ENCODE peak calls at places on chromosomes 4 and X, in five cellular contexts. T is mammary epithelial cell, C is IMR-90, M is AG09309, Z is esophagus squamous epithelium. Y is an unnamed sample.

GRCh38 chr4:155849042-155849441 is 17.0 kb downstream of the ASIC5 start:
- DNase-seq in T (no peak), C (no peak), M (no peak), Z (no peak), Y (no peak)

GRCh38 chr4:182978152-182978827 is 61.1 kb upstream of the DCTD start:
- DNase-seq in T (peak; percentile 67), C (peak; percentile 62), M (no peak), Z (no peak), Y (peak; percentile 66)

GRCh38 chr4:145935253-145936141 is 3.1 kb downstream of the ZNF827 start:
- DNase-seq in T (no peak), C (no peak), M (no peak), Z (no peak), Y (no peak)

GRCh38 chrX:809081-809480 is 178.5 kb downstream of the SHOX start:
- DNase-seq in T (no peak), C (no peak), M (no peak), Z (no peak), Y (no peak)

GRCh38 chrX:107204063-107204605 is 2.1 kb downstream of the NUP62CL start:
- DNase-seq in T (no peak), C (no peak), M (no peak), Z (no peak), Y (no peak)

GRCh38 chr4:76951333-76952033 is 1.9 kb downstream of the SEPTIN11 start:
- DNase-seq in T (no peak), C (no peak), M (no peak), Z (no peak), Y (peak; percentile 48)

GRCh38 chr4:3879681-3880594 is 113.8 kb downstream of the ADRA2C start:
- DNase-seq in T (no peak), C (no peak), M (no peak), Z (no peak), Y (no peak)

GRCh38 chr4:72571337-72571736 is 2.3 kb upstream of the ADAMTS3 start:
- DNase-seq in T (no peak), C (no peak), M (no peak), Z (no peak), Y (no peak)

GRCh38 chrX:2497961-2498780 is 2.6 kb downstream of the DHRSX start:
- DNase-seq in T (no peak), C (peak; percentile 23), M (no peak), Z (no peak), Y (peak; percentile 42)

GRCh38 chr4:67581208-67581857 is 22.8 kb downstream of the STAP1 start:
- DNase-seq in T (no peak), C (no peak), M (no peak), Z (no peak), Y (no peak)

GRCh38 chrX:18885317-18886004 is 98.5 kb downstream of the PHKA2 start:
- DNase-seq in T (no peak), C (peak; percentile 7), M (no peak), Z (no peak), Y (peak; percentile 48)

GRCh38 chrX:21741378-21741777 is 16.5 kb downstream of the SMPX start:
- DNase-seq in T (no peak), C (no peak), M (no peak), Z (no peak), Y (no peak)

GRCh38 chrX:21168401-21169160 is 205.6 kb upstream of the CNKSR2 start:
- DNase-seq in T (no peak), C (no peak), M (no peak), Z (no peak), Y (no peak)

GRCh38 chrX:53681661-53682060 is 4.9 kb downstream of the HUWE1 start:
- DNase-seq in T (peak; percentile 62), C (peak; percentile 14), M (no peak), Z (no peak), Y (peak; percentile 53)

GRCh38 chr4:165668694-165669093 is 204.3 kb upstream of the TLL1 start:
- DNase-seq in T (peak; percentile 14), C (no peak), M (no peak), Z (no peak), Y (peak; percentile 48)

GRCh38 chr4:73250642-73251041 is 8.0 kb downstream of the ANKRD17 start:
- DNase-seq in T (no peak), C (no peak), M (no peak), Z (no peak), Y (no peak)

GRCh38 chr4:128241425-128241913 is 46.1 kb downstream of the PGRMC2 start:
- DNase-seq in T (peak; percentile 95), C (peak; percentile 99), M (peak; percentile 97), Z (no peak), Y (peak; percentile 98)

GRCh38 chr4:3830774-3831528 is 64.8 kb downstream of the ADRA2C start:
- DNase-seq in T (no peak), C (no peak), M (no peak), Z (no peak), Y (no peak)

GRCh38 chr4:7635971-7636508 is 201.3 kb upstream of the PSAPL1 start:
- DNase-seq in T (no peak), C (no peak), M (no peak), Z (no peak), Y (no peak)

GRCh38 chr4:81648576-81649272 is 177.0 kb upstream of the RASGEF1B start:
- DNase-seq in T (no peak), C (no peak), M (no peak), Z (no peak), Y (no peak)

GRCh38 chr4:173121044-173121685 is 47.4 kb upstream of the GALNT7 start:
- DNase-seq in T (peak; percentile 39), C (peak; percentile 25), M (peak; percentile 11), Z (no peak), Y (peak; percentile 46)

GRCh38 chr4:21413807-21414370 is 534.7 kb downstream of the KCNIP4 start:
- DNase-seq in T (no peak), C (no peak), M (no peak), Z (no peak), Y (no peak)

GRCh38 chrX:103253608-103254007 is 1.3 kb downstream of the TCEAL8 start:
- DNase-seq in T (no peak), C (no peak), M (no peak), Z (no peak), Y (peak; percentile 20)

GRCh38 chr4:949656-950055 is 17.4 kb downstream of the TMEM175 start:
- DNase-seq in T (no peak), C (no peak), M (no peak), Z (no peak), Y (no peak)

GRCh38 chr4:8202526-8203375 is 3.7 kb downstream of the SH3TC1 start:
- DNase-seq in T (no peak), C (no peak), M (no peak), Z (no peak), Y (no peak)

GRCh38 chr4:122508083-122508482 is 51.6 kb upstream of the IL2 start:
- DNase-seq in T (no peak), C (no peak), M (no peak), Z (no peak), Y (no peak)

GRCh38 chr4:38523054-38523453 is 140.9 kb upstream of the KLF3 start:
- DNase-seq in T (no peak), C (no peak), M (no peak), Z (no peak), Y (no peak)
- H3K4me3 ChIP-seq in T (no peak overlapping the region), C (no peak overlapping the region), M (no peak overlapping the region), Z (no peak overlapping the region), Y (no peak overlapping the region)

DNA sequence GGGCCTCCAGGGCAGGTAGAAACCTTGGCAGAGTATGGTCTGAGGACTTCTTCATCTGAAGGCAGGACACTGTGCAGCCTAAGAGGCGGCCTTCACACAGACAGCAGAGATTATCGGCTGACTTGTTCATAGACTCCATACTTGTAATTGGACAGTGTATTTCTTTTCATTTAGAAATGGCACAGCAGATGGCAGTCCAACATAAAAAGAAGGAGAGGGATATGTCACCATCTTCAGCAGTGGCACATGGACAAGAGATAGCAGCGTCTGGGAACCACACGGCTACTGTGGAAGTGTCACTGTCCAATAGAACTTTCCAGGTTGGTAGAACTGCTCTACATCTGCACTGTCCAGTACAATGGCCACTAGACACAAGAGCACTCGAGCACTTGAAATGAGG is 21.7 kb upstream of the GEMIN8 start:
- DNase-seq in T (no peak), C (no peak), M (no peak), Z (no peak), Y (no peak)
- TF ChIP-seq CTCF in T (no peak), C (no peak), M (no peak), Z (no peak), Y (no peak)

DNA sequence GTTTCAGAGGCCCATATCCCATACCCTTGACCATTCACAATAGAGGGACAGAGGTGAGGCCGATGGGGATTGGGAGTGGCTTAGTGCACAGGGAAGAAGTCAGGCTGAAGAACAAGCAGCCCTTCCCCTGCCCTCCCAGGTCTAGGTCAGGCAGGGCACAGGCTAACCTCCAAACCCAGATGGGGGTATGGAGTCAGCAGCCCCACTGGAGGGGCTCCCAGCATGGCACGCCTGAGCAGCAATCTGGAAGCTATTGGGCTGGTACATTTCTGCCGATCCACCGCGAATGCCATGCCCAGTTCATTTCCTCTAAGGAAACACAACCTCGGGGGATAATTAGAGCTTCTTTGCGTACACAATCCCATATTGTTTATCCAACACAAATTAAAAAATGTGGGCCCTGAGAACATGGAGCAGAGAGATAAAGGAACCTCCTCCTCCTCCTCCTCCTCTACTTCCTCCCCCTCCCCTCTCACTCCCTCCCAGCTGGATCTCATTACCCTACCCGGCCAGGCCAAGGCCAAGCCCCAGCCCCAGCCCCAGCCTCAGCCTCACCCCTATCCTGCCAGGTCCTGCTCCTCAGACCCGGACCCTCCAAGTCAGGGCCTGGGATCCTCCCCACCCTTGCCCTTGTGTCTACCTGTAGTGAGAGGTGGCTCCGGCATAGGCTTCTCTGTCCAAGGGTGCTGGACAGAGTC is 83.0 kb downstream of the PJA1 start:
- DNase-seq in T (no peak), C (no peak), M (no peak), Z (no peak), Y (no peak)
- H3K4me3 ChIP-seq in T (no peak overlapping the region), C (no peak overlapping the region), M (no peak overlapping the region), Z (no peak overlapping the region), Y (no peak overlapping the region)

GRCh38 chrX:41863343-41864203 is 59.8 kb downstream of the CASK start:
- DNase-seq in T (no peak), C (no peak), M (no peak), Z (no peak), Y (no peak)
- TF ChIP-seq CTCF in T (peak; percentile 13), C (no peak), M (peak; percentile 4), Z (no peak), Y (no peak)

DNA sequence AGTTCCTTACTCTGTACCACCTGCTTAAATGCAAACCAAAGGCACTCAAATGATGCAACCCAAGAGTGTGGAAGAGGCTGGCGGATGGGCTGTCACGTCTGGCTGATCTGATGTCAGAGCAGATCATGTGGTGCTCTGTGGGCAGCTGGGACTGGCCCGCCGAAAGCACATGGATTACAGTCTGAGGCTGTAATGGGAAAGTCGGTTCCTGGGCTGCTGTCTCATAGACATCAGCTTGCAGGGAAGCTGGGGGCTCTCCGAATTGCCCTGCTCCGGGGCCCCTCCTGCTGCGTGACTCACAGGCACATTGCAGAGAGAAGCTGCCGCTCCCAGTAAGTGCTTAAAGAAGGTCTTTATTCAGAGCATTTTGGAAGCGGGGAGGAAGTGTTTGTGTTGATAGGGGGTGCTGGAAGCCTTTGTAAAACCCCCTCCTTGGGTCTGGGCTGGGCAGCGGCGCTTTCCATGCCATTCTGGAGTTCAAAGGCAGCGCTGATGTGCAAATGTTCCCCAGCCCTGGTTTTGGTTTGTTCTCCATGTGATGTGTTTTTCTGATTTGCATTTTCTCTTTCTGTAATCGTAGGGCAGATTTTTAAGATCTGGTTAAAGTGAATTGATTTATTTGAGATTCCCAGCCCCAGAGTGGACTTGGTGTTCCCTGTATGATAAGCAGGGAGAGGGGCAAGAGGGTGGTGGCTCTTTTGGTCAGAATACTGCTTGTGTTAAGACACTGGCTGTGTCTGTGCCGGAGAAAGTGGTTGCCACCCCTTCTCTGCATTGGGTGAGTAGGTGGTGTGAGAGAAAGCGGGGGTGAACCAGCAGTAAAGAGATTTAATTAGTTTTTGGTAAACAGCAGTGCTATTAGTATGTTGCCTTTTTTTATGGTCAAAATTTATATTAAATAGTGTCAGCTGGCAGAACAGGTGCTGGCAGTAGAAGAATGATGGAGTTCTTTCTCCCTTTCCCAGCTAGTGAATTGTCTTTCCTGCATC is 181.3 kb downstream of the LARP7 start:
- DNase-seq in T (peak; percentile 83), C (peak; percentile 81), M (peak; percentile 75), Z (no peak), Y (peak; percentile 82)
- H3K4me3 ChIP-seq in T (peak overlapping the region; percentile 62), C (no peak overlapping the region), M (peak overlapping the region; percentile 74), Z (peak overlapping the region; percentile 44), Y (peak overlapping the region; percentile 62)

Y was measured in cardiac fibroblast.